ENCODE peak calls at places on chromosomes 16 and 17, in nine cellular contexts. F, M, X, D, A, N, Y, J and L are unnamed samples.

GRCh38 chr17:74712756-74713155 is at the start of gene CD300LF:
- DNase-seq in Y (no peak), D (no peak), A (peak), J (peak), X (no peak), M (peak), F (no peak), N (no peak), L (peak)

GRCh38 chr16:88914750-88915368 is 48.4 kb upstream of the PABPN1L start:
- DNase-seq in M (peak), A (no peak), N (no peak), Y (no peak), J (no peak), D (no peak), F (no peak), X (no peak), L (no peak)

GRCh38 chr17:51120357-51120738 is 320 bp downstream of the SPAG9 start:
- DNase-seq in F (peak), M (peak), A (no peak), N (peak), D (peak), J (peak), Y (no peak), X (no peak), L (no peak)

GRCh38 chr17:14373587-14374259 is 72.8 kb downstream of the HS3ST3B1 start:
- DNase-seq in D (no peak), A (no peak), J (no peak), M (no peak), F (no peak), Y (no peak), X (no peak), N (no peak), L (no peak)

GRCh38 chr17:59427425-59427921 is 96.0 kb downstream of the YPEL2 start:
- DNase-seq in A (no peak), X (no peak), J (peak), Y (peak), F (no peak), D (peak), N (no peak), M (peak), L (peak)

GRCh38 chr17:70136131-70136530 is 33.2 kb upstream of the KCNJ2 start:
- DNase-seq in A (no peak), X (no peak), F (no peak), Y (no peak), D (no peak), N (no peak), J (no peak), M (no peak), L (no peak)

GRCh38 chr17:34645636-34646035 is 66.3 kb downstream of the TMEM132E start:
- DNase-seq in X (peak), J (no peak), F (peak), M (no peak), A (no peak), D (no peak), Y (no peak), N (no peak), L (no peak)

GRCh38 chr17:42720996-42721583 is 23.8 kb downstream of the EZH1 start:
- DNase-seq in J (peak), N (no peak), D (peak), X (no peak), Y (no peak), M (peak), F (peak), A (peak), L (peak)

GRCh38 chr17:64679710-64680216 is 17.7 kb upstream of the SMURF2 start:
- DNase-seq in A (no peak), D (no peak), N (no peak), J (no peak), F (no peak), M (peak), X (no peak), Y (no peak), L (no peak)

GRCh38 chr17:45222994-45223540 is 1.4 kb downstream of the FMNL1 start:
- DNase-seq in N (no peak), J (no peak), A (no peak), M (peak), X (no peak), D (no peak), Y (no peak), F (no peak), L (no peak)

GRCh38 chr17:32015245-32016013 is 8.2 kb downstream of the LRRC37B start:
- DNase-seq in D (no peak), A (no peak), N (no peak), F (peak), J (no peak), X (no peak), M (peak), Y (no peak), L (no peak)

GRCh38 chr16:53773150-53773846 is 69.3 kb downstream of the FTO start:
- DNase-seq in N (peak), D (no peak), Y (no peak), X (no peak), J (peak), M (no peak), A (no peak), F (peak), L (peak)

GRCh38 chr16:73050115-73051099 is 2.5 kb upstream of the ZFHX3 start:
- DNase-seq in D (no peak), M (peak), Y (no peak), N (no peak), F (no peak), X (no peak), J (no peak), A (no peak), L (no peak)

GRCh38 chr17:33949100-33949499 is 306.0 kb upstream of the CCL2 start:
- DNase-seq in X (no peak), D (no peak), J (no peak), M (no peak), N (no peak), F (no peak), A (no peak), Y (no peak), L (no peak)

GRCh38 chr17:79000396-79001189 is 9.0 kb downstream of the CANT1 start:
- DNase-seq in X (no peak), J (no peak), M (peak), N (no peak), F (no peak), A (no peak), D (no peak), Y (no peak), L (no peak)

GRCh38 chr17:63698886-63699637 is 863 bp downstream of the LIMD2 start:
- DNase-seq in F (no peak), X (peak), A (peak), J (no peak), Y (no peak), N (peak), M (peak), D (peak), L (no peak)

GRCh38 chr16:87322833-87323726 is 5.9 kb upstream of the C16orf95 start:
- DNase-seq in Y (no peak), X (no peak), F (no peak), J (no peak), M (peak), A (no peak), D (no peak), N (no peak), L (no peak)

GRCh38 chr16:48970216-48970615 is 311.4 kb downstream of the CBLN1 start:
- DNase-seq in X (peak), D (no peak), Y (no peak), M (no peak), F (no peak), J (no peak), A (no peak), N (no peak), L (no peak)

GRCh38 chr16:57883480-57883879 is 81.2 kb upstream of the KIFC3 start:
- DNase-seq in N (no peak), J (no peak), Y (no peak), F (no peak), X (no peak), D (no peak), M (no peak), A (no peak), L (no peak)

GRCh38 chr17:3985800-3986199 is 21.6 kb upstream of the ATP2A3 start:
- DNase-seq in M (peak), Y (no peak), F (no peak), J (no peak), N (no peak), D (no peak), A (no peak), X (no peak), L (no peak)

GRCh38 chr17:77235370-77236080 is 94.8 kb downstream of the SEC14L1 start:
- DNase-seq in A (no peak), D (peak), J (no peak), X (no peak), F (peak), Y (no peak), M (peak), N (no peak), L (peak)

GRCh38 chr16:74107795-74108610 is 188.6 kb upstream of the PSMD7 start:
- DNase-seq in Y (no peak), J (no peak), X (no peak), M (peak), F (no peak), D (peak), N (peak), A (no peak), L (peak)

GRCh38 chr16:23757116-23757515 is 2.3 kb downstream of the CHP2 start:
- DNase-seq in Y (no peak), A (no peak), D (no peak), F (no peak), N (no peak), J (no peak), M (no peak), X (no peak), L (no peak)

GRCh38 chr17:53516643-53517042 is 306.1 kb upstream of the KIF2B start:
- DNase-seq in N (no peak), F (no peak), Y (no peak), X (no peak), J (no peak), D (no peak), M (no peak), A (no peak), L (no peak)